ENCODE peak calls at places on chromosome 9, in ten cellular contexts. One of them, this sample, is unnamed.

GRCh38 chr9:134474058-134474370 is 147.8 kb downstream of the RXRA start:
- DNase-seq in prostate gland: no peak
- DNase-seq in fibroblast of lung: peak
- DNase-seq in fibroblast of mammary gland: peak
- DNase-seq in left ventricle myocardium inferior: peak
- DNase-seq in cardiac muscle cell: peak
- DNase-seq in mucosa of descending colon: peak
- DNase-seq in heart right ventricle: no peak
- DNase-seq in neural progenitor cell: no peak
- DNase-seq in AG04450: no peak
- DNase-seq in this sample: no peak

GRCh38 chr9:18396102-18396728 is 77.7 kb upstream of the ADAMTSL1 start:
- DNase-seq in heart right ventricle: no peak
- DNase-seq in neural progenitor cell: peak
- DNase-seq in left ventricle myocardium inferior: no peak
- DNase-seq in AG04450: no peak
- DNase-seq in fibroblast of lung: peak
- DNase-seq in mucosa of descending colon: no peak
- DNase-seq in fibroblast of mammary gland: peak
- DNase-seq in cardiac muscle cell: peak
- DNase-seq in prostate gland: no peak
- DNase-seq in this sample: no peak

GRCh38 chr9:110997847-110998246 is 40.4 kb downstream of the LPAR1 start:
- DNase-seq in left ventricle myocardium inferior: no peak
- DNase-seq in heart right ventricle: no peak
- DNase-seq in prostate gland: no peak
- DNase-seq in fibroblast of lung: peak
- DNase-seq in fibroblast of mammary gland: peak
- DNase-seq in cardiac muscle cell: no peak
- DNase-seq in neural progenitor cell: no peak
- DNase-seq in AG04450: no peak
- DNase-seq in mucosa of descending colon: no peak
- DNase-seq in this sample: no peak

GRCh38 chr9:86614871-86615849 is 260.9 kb upstream of the TUT7 start:
- DNase-seq in fibroblast of lung: peak
- DNase-seq in heart right ventricle: no peak
- DNase-seq in AG04450: peak
- DNase-seq in fibroblast of mammary gland: peak
- DNase-seq in left ventricle myocardium inferior: no peak
- DNase-seq in prostate gland: no peak
- DNase-seq in cardiac muscle cell: peak
- DNase-seq in neural progenitor cell: peak
- DNase-seq in mucosa of descending colon: no peak
- DNase-seq in this sample: no peak

GRCh38 chr9:104494808-104495207 is 9.3 kb upstream of the OR13F1 start:
- DNase-seq in mucosa of descending colon: no peak
- DNase-seq in fibroblast of lung: no peak
- DNase-seq in AG04450: no peak
- DNase-seq in cardiac muscle cell: peak
- DNase-seq in left ventricle myocardium inferior: no peak
- DNase-seq in fibroblast of mammary gland: peak
- DNase-seq in heart right ventricle: no peak
- DNase-seq in prostate gland: no peak
- DNase-seq in neural progenitor cell: peak
- DNase-seq in this sample: no peak

GRCh38 chr9:110900451-110900850 is 137.8 kb downstream of the LPAR1 start:
- DNase-seq in prostate gland: no peak
- DNase-seq in cardiac muscle cell: peak
- DNase-seq in left ventricle myocardium inferior: no peak
- DNase-seq in heart right ventricle: no peak
- DNase-seq in mucosa of descending colon: no peak
- DNase-seq in AG04450: no peak
- DNase-seq in fibroblast of lung: peak
- DNase-seq in fibroblast of mammary gland: peak
- DNase-seq in neural progenitor cell: no peak
- DNase-seq in this sample: no peak

GRCh38 chr9:83544002-83544698 is 5.9 kb upstream of the FRMD3 start:
- DNase-seq in cardiac muscle cell: peak
- DNase-seq in fibroblast of mammary gland: peak
- DNase-seq in fibroblast of lung: peak
- DNase-seq in prostate gland: no peak
- DNase-seq in mucosa of descending colon: no peak
- DNase-seq in AG04450: no peak
- DNase-seq in left ventricle myocardium inferior: no peak
- DNase-seq in heart right ventricle: peak
- DNase-seq in neural progenitor cell: peak
- DNase-seq in this sample: peak

GRCh38 chr9:106953166-106953565 is 90.2 kb downstream of the ZNF462 start:
- DNase-seq in mucosa of descending colon: no peak
- DNase-seq in heart right ventricle: no peak
- DNase-seq in left ventricle myocardium inferior: no peak
- DNase-seq in fibroblast of mammary gland: peak
- DNase-seq in AG04450: peak
- DNase-seq in cardiac muscle cell: no peak
- DNase-seq in fibroblast of lung: peak
- DNase-seq in prostate gland: no peak
- DNase-seq in neural progenitor cell: no peak
- DNase-seq in this sample: no peak

GRCh38 chr9:126614088-126614454 is 343 bp downstream of the LMX1B start:
- DNase-seq in prostate gland: no peak
- DNase-seq in fibroblast of lung: no peak
- DNase-seq in mucosa of descending colon: no peak
- DNase-seq in heart right ventricle: no peak
- DNase-seq in fibroblast of mammary gland: no peak
- DNase-seq in left ventricle myocardium inferior: no peak
- DNase-seq in cardiac muscle cell: no peak
- DNase-seq in neural progenitor cell: peak
- DNase-seq in AG04450: no peak
- DNase-seq in this sample: no peak

GRCh38 chr9:126613656-126614055 is at the start of gene LMX1B:
- DNase-seq in fibroblast of mammary gland: peak
- DNase-seq in cardiac muscle cell: peak
- DNase-seq in fibroblast of lung: peak
- DNase-seq in mucosa of descending colon: no peak
- DNase-seq in left ventricle myocardium inferior: peak
- DNase-seq in prostate gland: peak
- DNase-seq in heart right ventricle: peak
- DNase-seq in AG04450: no peak
- DNase-seq in neural progenitor cell: peak
- DNase-seq in this sample: peak

GRCh38 chr9:126611592-126612328 is 2.0 kb upstream of the LMX1B start:
- DNase-seq in prostate gland: peak
- DNase-seq in heart right ventricle: peak
- DNase-seq in AG04450: no peak
- DNase-seq in mucosa of descending colon: no peak
- DNase-seq in cardiac muscle cell: peak
- DNase-seq in neural progenitor cell: peak
- DNase-seq in left ventricle myocardium inferior: peak
- DNase-seq in fibroblast of mammary gland: peak
- DNase-seq in fibroblast of lung: peak
- DNase-seq in this sample: no peak

GRCh38 chr9:126612329-126612812 is 1.4 kb upstream of the LMX1B start:
- DNase-seq in cardiac muscle cell: no peak
- DNase-seq in fibroblast of mammary gland: no peak
- DNase-seq in mucosa of descending colon: no peak
- DNase-seq in neural progenitor cell: peak
- DNase-seq in prostate gland: no peak
- DNase-seq in left ventricle myocardium inferior: no peak
- DNase-seq in heart right ventricle: no peak
- DNase-seq in fibroblast of lung: no peak
- DNase-seq in AG04450: no peak
- DNase-seq in this sample: no peak

DNA sequence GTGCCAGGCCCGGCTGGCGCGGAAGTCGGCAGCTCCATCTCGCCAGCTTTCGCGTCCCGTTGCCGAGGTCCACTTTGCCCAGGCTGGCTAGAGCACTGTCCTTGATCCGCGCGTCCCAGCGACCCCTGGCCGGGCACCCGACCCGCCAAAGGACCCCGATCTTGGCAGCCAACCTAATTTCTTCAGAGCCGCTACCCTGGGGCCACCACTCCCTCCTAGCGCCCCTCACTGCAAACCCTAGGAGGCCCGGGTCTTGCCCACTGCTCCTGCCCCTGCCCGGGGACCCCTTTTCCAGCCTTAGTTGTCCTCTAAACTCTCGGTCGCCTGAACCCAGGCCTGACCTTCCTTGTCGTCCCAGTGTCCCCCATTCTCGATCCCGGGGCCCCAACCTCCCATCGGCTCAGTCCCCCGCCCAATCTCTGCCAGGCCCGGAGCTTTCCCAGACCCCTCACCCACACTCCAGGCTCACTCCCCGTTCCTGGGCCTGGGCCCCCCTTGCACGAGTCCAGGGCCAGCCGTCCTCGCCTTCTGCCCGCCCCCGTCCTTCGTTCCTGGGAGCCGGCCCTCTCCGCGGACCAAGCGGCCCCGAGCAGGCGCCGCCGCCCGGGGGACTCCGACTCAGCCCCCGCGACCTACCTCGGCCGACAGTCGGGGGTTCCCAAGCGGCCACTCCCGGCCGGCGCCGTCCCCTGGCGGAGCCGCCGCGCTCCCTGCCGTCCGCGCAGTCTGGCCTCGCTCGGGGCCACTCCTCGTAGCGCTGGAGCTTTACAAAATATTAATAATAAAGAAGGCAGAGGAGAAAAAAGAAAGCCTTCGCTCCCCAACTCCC is 701 bp upstream of the LMX1B start:
- DNase-seq in neural progenitor cell: peak
- DNase-seq in cardiac muscle cell: no peak
- DNase-seq in AG04450: no peak
- DNase-seq in left ventricle myocardium inferior: no peak
- DNase-seq in prostate gland: no peak
- DNase-seq in fibroblast of mammary gland: no peak
- DNase-seq in fibroblast of lung: no peak
- DNase-seq in heart right ventricle: no peak
- DNase-seq in mucosa of descending colon: no peak
- DNase-seq in this sample: no peak
- H3K4me3 ChIP-seq in neural progenitor cell: peak
- H3K4me3 ChIP-seq in cardiac muscle cell: peak
- H3K4me3 ChIP-seq in AG04450: no peak
- H3K4me3 ChIP-seq in left ventricle myocardium inferior: peak
- H3K4me3 ChIP-seq in prostate gland: peak
- H3K4me3 ChIP-seq in fibroblast of mammary gland: no peak
- H3K4me3 ChIP-seq in fibroblast of lung: no peak
- H3K4me3 ChIP-seq in heart right ventricle: peak
- H3K4me3 ChIP-seq in mucosa of descending colon: no peak
- H3K4me3 ChIP-seq in this sample: peak

GRCh38 chr9:72333758-72334157 is 31.2 kb downstream of the ZFAND5 start:
- DNase-seq in fibroblast of lung: no peak
- DNase-seq in left ventricle myocardium inferior: no peak
- DNase-seq in cardiac muscle cell: no peak
- DNase-seq in heart right ventricle: no peak
- DNase-seq in AG04450: no peak
- DNase-seq in fibroblast of mammary gland: no peak
- DNase-seq in prostate gland: no peak
- DNase-seq in neural progenitor cell: peak
- DNase-seq in mucosa of descending colon: no peak
- DNase-seq in this sample: no peak
- TF ChIP-seq CTCF in fibroblast of lung: no peak
- TF ChIP-seq CTCF in left ventricle myocardium inferior: no peak
- TF ChIP-seq CTCF in cardiac muscle cell: no peak
- TF ChIP-seq CTCF in heart right ventricle: no peak
- TF ChIP-seq CTCF in AG04450: no peak
- TF ChIP-seq CTCF in fibroblast of mammary gland: peak
- TF ChIP-seq CTCF in prostate gland: no peak
- TF ChIP-seq CTCF in neural progenitor cell: peak
- TF ChIP-seq CTCF in mucosa of descending colon: no peak
- TF ChIP-seq CTCF in this sample: no peak

GRCh38 chr9:95738438-95738837 is 137.1 kb upstream of the ERCC6L2 start:
- DNase-seq in left ventricle myocardium inferior: no peak
- DNase-seq in neural progenitor cell: no peak
- DNase-seq in AG04450: no peak
- DNase-seq in heart right ventricle: no peak
- DNase-seq in prostate gland: no peak
- DNase-seq in fibroblast of mammary gland: no peak
- DNase-seq in fibroblast of lung: no peak
- DNase-seq in cardiac muscle cell: no peak
- DNase-seq in mucosa of descending colon: no peak
- DNase-seq in this sample: no peak

GRCh38 chr9:95740217-95741004 is 135.1 kb upstream of the ERCC6L2 start:
- DNase-seq in mucosa of descending colon: no peak
- DNase-seq in neural progenitor cell: no peak
- DNase-seq in fibroblast of lung: no peak
- DNase-seq in AG04450: no peak
- DNase-seq in cardiac muscle cell: no peak
- DNase-seq in prostate gland: no peak
- DNase-seq in fibroblast of mammary gland: no peak
- DNase-seq in left ventricle myocardium inferior: no peak
- DNase-seq in heart right ventricle: no peak
- DNase-seq in this sample: no peak

GRCh38 chr9:95741631-95742030 is 133.9 kb upstream of the ERCC6L2 start:
- DNase-seq in heart right ventricle: no peak
- DNase-seq in AG04450: no peak
- DNase-seq in fibroblast of mammary gland: no peak
- DNase-seq in neural progenitor cell: no peak
- DNase-seq in mucosa of descending colon: no peak
- DNase-seq in fibroblast of lung: no peak
- DNase-seq in left ventricle myocardium inferior: no peak
- DNase-seq in prostate gland: no peak
- DNase-seq in cardiac muscle cell: no peak
- DNase-seq in this sample: no peak

GRCh38 chr9:95746408-95747165 is 128.9 kb upstream of the ERCC6L2 start:
- DNase-seq in fibroblast of lung: no peak
- DNase-seq in neural progenitor cell: no peak
- DNase-seq in cardiac muscle cell: no peak
- DNase-seq in prostate gland: no peak
- DNase-seq in AG04450: no peak
- DNase-seq in mucosa of descending colon: no peak
- DNase-seq in heart right ventricle: no peak
- DNase-seq in left ventricle myocardium inferior: no peak
- DNase-seq in fibroblast of mammary gland: no peak
- DNase-seq in this sample: no peak

DNA sequence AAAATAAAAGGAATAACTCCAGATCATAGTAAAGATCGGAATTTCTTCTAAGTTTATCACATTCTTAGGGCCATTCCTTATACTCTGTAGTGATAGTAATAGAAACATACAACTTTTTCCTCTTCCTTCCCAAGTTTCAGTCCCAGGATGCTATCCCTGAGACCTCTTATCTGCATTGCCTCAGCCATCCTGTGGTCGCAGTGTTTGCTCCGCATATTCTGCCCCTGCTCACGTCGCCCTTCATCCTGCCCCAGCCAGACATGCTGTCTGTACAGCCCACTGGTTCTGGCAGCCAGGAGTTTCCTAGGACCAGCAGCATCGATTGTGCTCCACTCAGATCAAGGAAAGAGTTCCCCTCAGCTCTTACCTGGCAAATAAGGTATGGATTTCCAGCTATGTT is 132.7 kb upstream of the ERCC6L2 start:
- DNase-seq in left ventricle myocardium inferior: no peak
- DNase-seq in fibroblast of lung: no peak
- DNase-seq in mucosa of descending colon: no peak
- DNase-seq in heart right ventricle: no peak
- DNase-seq in cardiac muscle cell: no peak
- DNase-seq in fibroblast of mammary gland: no peak
- DNase-seq in AG04450: no peak
- DNase-seq in prostate gland: no peak
- DNase-seq in neural progenitor cell: no peak
- DNase-seq in this sample: no peak
- H3K4me3 ChIP-seq in left ventricle myocardium inferior: no peak
- H3K4me3 ChIP-seq in fibroblast of lung: no peak
- H3K4me3 ChIP-seq in mucosa of descending colon: no peak
- H3K4me3 ChIP-seq in heart right ventricle: no peak
- H3K4me3 ChIP-seq in cardiac muscle cell: no peak
- H3K4me3 ChIP-seq in fibroblast of mammary gland: no peak
- H3K4me3 ChIP-seq in AG04450: no peak
- H3K4me3 ChIP-seq in prostate gland: no peak
- H3K4me3 ChIP-seq in neural progenitor cell: no peak
- H3K4me3 ChIP-seq in this sample: no peak

DNA sequence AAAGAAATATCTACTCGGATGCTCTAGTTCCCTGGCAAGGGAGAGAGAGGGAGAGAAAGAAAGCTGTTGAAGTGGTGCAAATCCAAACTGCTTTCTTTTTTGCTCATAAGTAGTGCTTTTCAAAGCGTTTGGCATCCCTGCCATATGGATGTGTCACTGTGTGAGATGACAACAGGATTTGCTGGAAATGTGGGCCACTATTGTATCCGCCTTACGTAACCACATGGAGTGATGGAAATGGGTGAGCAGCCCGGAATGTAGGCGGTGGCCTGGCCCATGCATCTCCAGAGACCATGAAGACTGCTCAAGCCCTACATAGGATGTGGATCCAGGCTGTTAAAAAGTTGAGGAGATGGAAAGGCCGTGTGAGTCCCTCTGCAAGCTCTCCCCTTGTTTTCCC is 30.8 kb downstream of the TJP2 start:
- DNase-seq in mucosa of descending colon: no peak
- DNase-seq in neural progenitor cell: peak
- DNase-seq in fibroblast of mammary gland: peak
- DNase-seq in prostate gland: no peak
- DNase-seq in fibroblast of lung: peak
- DNase-seq in AG04450: no peak
- DNase-seq in heart right ventricle: no peak
- DNase-seq in left ventricle myocardium inferior: peak
- DNase-seq in cardiac muscle cell: peak
- DNase-seq in this sample: no peak
- TF ChIP-seq CTCF in mucosa of descending colon: no peak
- TF ChIP-seq CTCF in neural progenitor cell: no peak
- TF ChIP-seq CTCF in fibroblast of mammary gland: no peak
- TF ChIP-seq CTCF in prostate gland: no peak
- TF ChIP-seq CTCF in fibroblast of lung: no peak
- TF ChIP-seq CTCF in AG04450: no peak
- TF ChIP-seq CTCF in heart right ventricle: no peak
- TF ChIP-seq CTCF in left ventricle myocardium inferior: no peak
- TF ChIP-seq CTCF in cardiac muscle cell: no peak
- TF ChIP-seq CTCF in this sample: no peak